ENCODE peak calls at places on chromosomes 13 and 19, in five cellular contexts. K is IMR-90, R is trophoblast cell, G is H1, I is neuronal stem cell. Q is an unnamed sample.

GRCh38 chr19:14343286-14343685 is 38.0 kb upstream of the ADGRE5 start:
- DNase-seq in I (no peak), R (no peak), G (no peak), K (no peak), Q (no peak)

GRCh38 chr19:40542197-40542859 is 34.3 kb upstream of the SHKBP1 start:
- DNase-seq in R (no peak), G (no peak), I (no peak), K (peak; percentile 60), Q (peak; percentile 17)

GRCh38 chr13:98801626-98802418 is 49.4 kb upstream of the SLC15A1 start:
- DNase-seq in G (peak; percentile 34), I (no peak), K (no peak), R (no peak), Q (no peak)

GRCh38 chr13:51858433-51859247 is 3.1 kb upstream of the CCDC70 start:
- DNase-seq in K (no peak), R (peak; percentile 11), I (no peak), G (no peak), Q (no peak)

GRCh38 chr13:33352023-33352422 is 66.5 kb upstream of the STARD13 start:
- DNase-seq in R (no peak), G (no peak), K (no peak), I (no peak), Q (no peak)

GRCh38 chr13:84439108-84439507 is 556.8 kb upstream of the SLITRK1 start:
- DNase-seq in G (no peak), R (peak; percentile 29), K (peak; percentile 58), I (no peak), Q (no peak)

GRCh38 chr13:51222510-51223283 is 499 bp downstream of the FAM124A start:
- DNase-seq in K (no peak), R (no peak), G (peak; percentile 67), I (peak; percentile 58), Q (peak; percentile 20)

GRCh38 chr19:38319421-38320258 is at the start of gene KCNK6:
- DNase-seq in K (no peak), G (peak; percentile 87), I (no peak), R (peak; percentile 73), Q (peak; percentile 32)

GRCh38 chr13:46804391-46804815 is 7.4 kb upstream of the ESD start:
- DNase-seq in R (peak; percentile 93), G (no peak), K (peak; percentile 98), I (no peak), Q (peak; percentile 78)

GRCh38 chr19:6126335-6126974 is 9.0 kb upstream of the ACSBG2 start:
- DNase-seq in K (peak; percentile 71), G (no peak), I (no peak), R (peak; percentile 89), Q (peak; percentile 85)

GRCh38 chr19:43441736-43442135 is 23.7 kb downstream of the LYPD3 start:
- DNase-seq in I (no peak), K (no peak), R (no peak), G (no peak), Q (no peak)

GRCh38 chr13:49303533-49304252 is 56.0 kb downstream of the CDADC1 start:
- DNase-seq in R (no peak), K (no peak), I (no peak), G (no peak), Q (no peak)

GRCh38 chr19:42253245-42254082 is 1.5 kb downstream of the ERF start:
- DNase-seq in R (peak; percentile 40), G (peak; percentile 81), I (peak; percentile 73), K (peak; percentile 26), Q (peak; percentile 68)

GRCh38 chr13:43758834-43759233 is 27.9 kb downstream of the ENOX1 start:
- DNase-seq in R (no peak), K (no peak), I (no peak), G (no peak), Q (no peak)

GRCh38 chr19:12985049-12985776 is 10.1 kb upstream of the NFIX start:
- DNase-seq in K (peak; percentile 76), R (peak; percentile 24), G (no peak), I (no peak), Q (peak; percentile 27)

GRCh38 chr13:99227909-99228688 is 27.4 kb downstream of the UBAC2 start:
- DNase-seq in K (no peak), I (no peak), G (no peak), R (peak; percentile 34), Q (no peak)

GRCh38 chr13:25032160-25032559 is 63.8 kb upstream of the PABPC3 start:
- DNase-seq in R (no peak), K (no peak), G (no peak), I (no peak), Q (no peak)

GRCh38 chr13:48731957-48732569 is 78.3 kb downstream of the CYSLTR2 start:
- DNase-seq in G (peak; percentile 83), K (no peak), I (peak; percentile 38), R (peak; percentile 69), Q (no peak)

GRCh38 chr13:59447846-59448620 is 715.7 kb downstream of the DIAPH3 start:
- DNase-seq in R (peak; percentile 80), K (peak; percentile 75), I (peak; percentile 35), G (no peak), Q (no peak)

GRCh38 chr19:7848779-7849457 is 18.9 kb downstream of the EVI5L start:
- DNase-seq in G (no peak), I (no peak), K (no peak), R (no peak), Q (no peak)

GRCh38 chr19:984165-984967 is at the start of gene WDR18:
- DNase-seq in R (peak; percentile 94), G (peak; percentile 95), K (peak; percentile 81), I (peak; percentile 88), Q (peak; percentile 88)
- H4K91ac ChIP-seq in R (peak within 1 kb of the TSS; percentile 71), G (peak within 1 kb of the TSS; percentile 98), K (peak within 1 kb of the TSS; percentile 96), I (peak within 1 kb of the TSS; percentile 97), Q (peak within 1 kb of the TSS; percentile 96)

GRCh38 chr19:29819986-29820385 is 8.2 kb downstream of the CCNE1 start:
- DNase-seq in K (no peak), G (no peak), R (peak; percentile 97), I (no peak), Q (no peak)

GRCh38 chr19:29819300-29819699 is 7.5 kb downstream of the CCNE1 start:
- DNase-seq in R (no peak), I (no peak), G (no peak), K (no peak), Q (no peak)

DNA sequence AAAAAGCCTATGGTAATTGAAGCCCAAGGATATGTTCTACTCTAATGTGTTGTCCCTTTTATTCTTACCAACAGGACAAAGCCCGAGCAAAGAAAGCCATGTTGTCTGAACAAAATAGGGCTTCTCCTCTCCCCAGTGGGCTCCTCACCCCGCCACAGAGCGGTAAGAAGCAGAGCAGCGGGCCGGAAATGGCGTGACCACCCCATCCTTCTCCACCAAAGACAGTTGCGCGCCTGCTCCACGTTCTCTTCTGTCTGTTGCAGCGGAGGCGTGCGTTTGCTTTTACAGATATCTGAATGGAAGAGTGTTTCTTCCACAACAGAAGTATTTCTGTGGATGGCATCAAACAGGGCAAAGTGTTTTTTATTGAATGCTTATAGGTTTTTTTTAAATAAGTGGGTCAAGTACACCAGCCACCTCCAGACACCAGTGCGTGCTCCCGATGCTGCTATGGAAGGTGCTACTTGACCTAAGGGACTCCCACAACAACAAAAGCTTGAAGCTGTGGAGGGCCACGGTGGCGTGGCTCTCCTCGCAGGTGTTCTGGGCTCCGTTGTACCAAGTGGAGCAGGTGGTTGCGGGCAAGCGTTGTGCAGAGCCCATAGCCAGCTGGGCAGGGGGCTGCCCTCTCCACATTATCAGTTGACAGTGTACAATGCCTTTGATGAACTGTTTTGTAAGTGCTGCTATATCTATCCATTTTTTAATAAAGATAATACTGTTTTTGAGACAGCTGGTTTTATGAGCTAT is 12.0 kb downstream of the CCNE1 start:
- DNase-seq in I (no peak), G (no peak), K (no peak), R (no peak), Q (no peak)
- H3K36me3 ChIP-seq in I (peaks cover 59% of the 10 kb centered on the region), G (peaks cover 31% of the 10 kb centered on the region), K (peaks cover 18% of the 10 kb centered on the region), R (peaks cover 25% of the 10 kb centered on the region), Q (peaks cover 27% of the 10 kb centered on the region)

GRCh38 chr19:2543463-2544442 is 67.8 kb downstream of the GADD45B start:
- DNase-seq in K (peak; percentile 98), G (peak; percentile 84), R (peak; percentile 99), I (peak; percentile 89), Q (peak; percentile 99)
- H4K91ac ChIP-seq in K (peak overlapping the region; percentile 87), G (peak overlapping the region; percentile 96), R (peak overlapping the region; percentile 88), I (no peak overlapping the region), Q (peak overlapping the region; percentile 94)

DNA sequence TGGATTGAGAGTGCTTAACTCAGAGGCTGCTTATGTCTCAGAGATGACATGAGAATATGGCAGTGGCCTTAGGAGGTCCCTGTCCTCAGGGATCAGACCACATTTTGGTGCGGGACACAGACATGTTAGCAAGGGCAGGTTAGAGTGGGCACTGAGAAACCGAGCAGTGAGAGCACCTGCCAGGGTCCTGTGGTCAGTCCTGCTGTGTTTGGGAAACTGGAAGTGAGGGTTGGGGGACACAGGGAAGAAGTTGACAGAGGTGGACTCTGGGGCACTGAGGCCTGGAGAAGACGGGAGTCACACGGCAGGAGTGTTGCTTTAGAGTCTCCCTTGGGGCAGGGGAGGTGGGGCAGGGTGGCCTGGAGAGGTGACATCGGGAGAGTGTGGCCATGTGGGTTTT is 7.4 kb downstream of the IGFLR1 start:
- DNase-seq in R (no peak), K (no peak), I (no peak), G (no peak), Q (no peak)
- H3K36me3 ChIP-seq in R (peaks cover 87% of the 10 kb centered on the region), K (peaks cover 81% of the 10 kb centered on the region), I (peaks cover 95% of the 10 kb centered on the region), G (peaks cover 50% of the 10 kb centered on the region), Q (peaks cover 82% of the 10 kb centered on the region)

Q was measured in mesenchymal stem cell.